ENCODE peak calls at places on chromosomes 13 and 19, in eight cellular contexts. R, Y, Q, F, C, E, L and A are unnamed samples.
A peak's percentile ranks its signal among the peaks of the same experiment; 100 is the strongest.

GRCh38 chr13:73717632-73718031 is 416.6 kb downstream of the KLF12 start:
- DNase-seq in R (peak; percentile 70), Y (no peak), Q (peak; percentile 65), F (peak; percentile 29), C (no peak), E (no peak), L (no peak), A (no peak)

GRCh38 chr13:89407357-89407756 is 1736.2 kb downstream of the SLITRK5 start:
- DNase-seq in R (peak; percentile 6), Y (no peak), Q (no peak), F (no peak), C (no peak), E (no peak), L (no peak), A (no peak)

GRCh38 chr19:45066921-45067661 is 9.2 kb downstream of the ZNF296 start:
- DNase-seq in R (no peak), Y (no peak), Q (no peak), F (no peak), C (no peak), E (no peak), L (no peak), A (no peak)

GRCh38 chr19:14361824-14362223 is 19.4 kb upstream of the ADGRE5 start:
- DNase-seq in R (no peak), Y (no peak), Q (no peak), F (peak; percentile 46), C (no peak), E (peak; percentile 47), L (no peak), A (no peak)

GRCh38 chr13:33394294-33394932 is 108.9 kb upstream of the STARD13 start:
- DNase-seq in R (no peak), Y (no peak), Q (peak; percentile 46), F (no peak), C (no peak), E (no peak), L (no peak), A (no peak)

GRCh38 chr13:33764716-33765115 is 53.2 kb upstream of the RFC3 start:
- DNase-seq in R (no peak), Y (no peak), Q (no peak), F (no peak), C (no peak), E (no peak), L (no peak), A (no peak)

GRCh38 chr19:2495651-2496316 is 19.9 kb downstream of the GADD45B start:
- DNase-seq in R (no peak), Y (peak; percentile 93), Q (no peak), F (no peak), C (peak; percentile 8), E (no peak), L (peak; percentile 70), A (no peak)

GRCh38 chr19:11164879-11165406 is 9.4 kb upstream of the SPC24 start:
- DNase-seq in R (peak; percentile 23), Y (no peak), Q (peak; percentile 94), F (no peak), C (no peak), E (peak; percentile 92), L (peak; percentile 86), A (no peak)

GRCh38 chr19:17676295-17676694 is 11.9 kb downstream of the UNC13A start:
- DNase-seq in R (no peak), Y (no peak), Q (no peak), F (no peak), C (no peak), E (no peak), L (no peak), A (no peak)

GRCh38 chr13:91185294-91185863 is 162.1 kb upstream of the MIR17HG start:
- DNase-seq in R (peak; percentile 53), Y (peak; percentile 8), Q (peak; percentile 42), F (peak; percentile 29), C (no peak), E (peak; percentile 10), L (no peak), A (no peak)

GRCh38 chr13:40662866-40663265 is 3.6 kb downstream of the FOXO1 start:
- DNase-seq in R (peak; percentile 39), Y (no peak), Q (no peak), F (no peak), C (no peak), E (no peak), L (no peak), A (no peak)

GRCh38 chr13:75359266-75359665 is 122.7 kb downstream of the TBC1D4 start:
- DNase-seq in R (peak; percentile 93), Y (peak; percentile 90), Q (peak; percentile 94), F (peak; percentile 93), C (no peak), E (peak; percentile 92), L (no peak), A (no peak)

GRCh38 chr13:62643007-62643483 is 1227.4 kb upstream of the PCDH20 start:
- DNase-seq in R (peak; percentile 49), Y (peak; percentile 98), Q (peak; percentile 34), F (peak; percentile 96), C (no peak), E (peak; percentile 58), L (no peak), A (no peak)

GRCh38 chr13:32911506-32911905 is 104.7 kb upstream of the KL start:
- DNase-seq in R (peak; percentile 88), Y (peak; percentile 45), Q (peak; percentile 39), F (peak; percentile 55), C (peak; percentile 23), E (peak; percentile 63), L (no peak), A (no peak)

GRCh38 chr19:47704024-47704423 is 9.2 kb upstream of the EHD2 start:
- DNase-seq in R (peak; percentile 95), Y (no peak), Q (peak; percentile 28), F (no peak), C (no peak), E (peak; percentile 85), L (no peak), A (no peak)

GRCh38 chr19:18173572-18174294 is at the start of gene IFI30:
- DNase-seq in R (peak; percentile 25), Y (peak; percentile 59), Q (peak; percentile 60), F (no peak), C (peak; percentile 88), E (peak; percentile 25), L (peak; percentile 85), A (no peak)

GRCh38 chr13:94765814-94766213 is 53.5 kb upstream of the SOX21 start:
- DNase-seq in R (no peak), Y (no peak), Q (no peak), F (peak; percentile 25), C (no peak), E (no peak), L (no peak), A (no peak)

GRCh38 chr19:11624064-11624463 is 26.8 kb downstream of the ZNF627 start:
- DNase-seq in R (peak; percentile 37), Y (peak; percentile 30), Q (peak; percentile 76), F (no peak), C (no peak), E (peak; percentile 61), L (no peak), A (no peak)

GRCh38 chr19:34319785-34320184 is 45.2 kb upstream of the GPI start:
- DNase-seq in R (peak; percentile 47), Y (no peak), Q (peak; percentile 52), F (peak; percentile 82), C (no peak), E (peak; percentile 36), L (no peak), A (no peak)

GRCh38 chr13:60095300-60095699 is 68.4 kb downstream of the DIAPH3 start:
- DNase-seq in R (no peak), Y (no peak), Q (no peak), F (no peak), C (no peak), E (no peak), L (no peak), A (no peak)

GRCh38 chr13:36919206-36919832 is 719 bp downstream of the SMAD9 start:
- DNase-seq in R (peak; percentile 20), Y (peak; percentile 7), Q (peak; percentile 83), F (peak; percentile 37), C (no peak), E (peak; percentile 11), L (peak; percentile 68), A (no peak)

GRCh38 chr19:48244289-48244688 is 11.4 kb downstream of the CARD8 start:
- DNase-seq in R (peak; percentile 25), Y (peak; percentile 24), Q (no peak), F (peak; percentile 72), C (no peak), E (no peak), L (no peak), A (no peak)

GRCh38 chr13:105847532-105848295 is 687.7 kb downstream of the EFNB2 start:
- DNase-seq in R (peak; percentile 9), Y (peak; percentile 20), Q (peak; percentile 48), F (no peak), C (no peak), E (no peak), L (no peak), A (no peak)

GRCh38 chr13:59038824-59039223 is 1124.9 kb downstream of the DIAPH3 start:
- DNase-seq in R (peak; percentile 76), Y (peak; percentile 29), Q (peak; percentile 67), F (peak; percentile 62), C (no peak), E (no peak), L (no peak), A (no peak)

GRCh38 chr13:46908511-46908910 is 11.7 kb upstream of the HTR2A start:
- DNase-seq in R (peak; percentile 47), Y (peak; percentile 21), Q (peak; percentile 88), F (peak; percentile 69), C (no peak), E (peak; percentile 79), L (no peak), A (no peak)

GRCh38 chr19:57056972-57057371 is 62.8 kb upstream of the USP29 start:
- DNase-seq in R (peak; percentile 5), Y (peak; percentile 14), Q (no peak), F (peak; percentile 26), C (no peak), E (no peak), L (no peak), A (no peak)

GRCh38 chr19:2726904-2727639 is 5.9 kb upstream of the DIRAS1 start:
- DNase-seq in R (no peak), Y (no peak), Q (no peak), F (no peak), C (peak; percentile 22), E (no peak), L (no peak), A (no peak)

GRCh38 chr13:91087276-91087675 is 260.2 kb upstream of the MIR17HG start:
- DNase-seq in R (no peak), Y (no peak), Q (no peak), F (no peak), C (no peak), E (no peak), L (no peak), A (no peak)

GRCh38 chr13:50474094-50474654 is 369.3 kb downstream of the DLEU7 start:
- DNase-seq in R (no peak), Y (no peak), Q (no peak), F (no peak), C (no peak), E (peak; percentile 48), L (no peak), A (no peak)

GRCh38 chr13:30569901-30570576 is 47.7 kb upstream of the USPL1 start:
- DNase-seq in R (peak; percentile 96), Y (peak; percentile 90), Q (peak; percentile 92), F (peak; percentile 95), C (no peak), E (peak; percentile 98), L (no peak), A (no peak)

GRCh38 chr19:19280561-19280960 is 7.5 kb upstream of the TM6SF2 start:
- DNase-seq in R (no peak), Y (no peak), Q (no peak), F (no peak), C (no peak), E (peak; percentile 34), L (no peak), A (no peak)

GRCh38 chr19:45547211-45547770 is 37.3 kb downstream of the OPA3 start:
- DNase-seq in R (no peak), Y (no peak), Q (no peak), F (no peak), C (no peak), E (no peak), L (no peak), A (no peak)

GRCh38 chr19:16094360-16095070 is 17.2 kb upstream of the RAB8A start:
- DNase-seq in R (peak; percentile 67), Y (no peak), Q (no peak), F (no peak), C (no peak), E (no peak), L (no peak), A (no peak)

GRCh38 chr19:29815231-29815630 is 3.4 kb downstream of the CCNE1 start:
- DNase-seq in R (no peak), Y (no peak), Q (no peak), F (no peak), C (no peak), E (no peak), L (no peak), A (peak; percentile 4)